ENCODE peak calls at places on chromosomes 3 and 15, in eight cellular contexts. V, D, E, L, X, C, K and O are unnamed samples.

GRCh38 chr3:110783541-110783940 is 288.1 kb upstream of the NECTIN3 start:
- DNase-seq in V (no peak), D (no peak), E (no peak), L (no peak), X (no peak), C (no peak), K (no peak), O (no peak)

GRCh38 chr3:111859061-111859973 is at the start of gene PHLDB2:
- DNase-seq in V (peak; percentile 90), D (peak; percentile 93), E (no peak), L (peak; percentile 70), X (peak; percentile 66), C (peak; percentile 80), K (no peak), O (peak; percentile 64)

GRCh38 chr3:149016669-149017541 is 25.6 kb downstream of the GYG1 start:
- DNase-seq in V (peak; percentile 98), D (peak; percentile 88), E (no peak), L (peak; percentile 69), X (no peak), C (no peak), K (no peak), O (no peak)

GRCh38 chr3:112672716-112673506 is 32.0 kb upstream of the CCDC80 start:
- DNase-seq in V (no peak), D (no peak), E (no peak), L (no peak), X (no peak), C (no peak), K (no peak), O (no peak)

GRCh38 chr15:84715442-84716035 is 400 bp downstream of the SEC11A start:
- DNase-seq in V (peak; percentile 42), D (peak; percentile 39), E (no peak), L (no peak), X (peak; percentile 19), C (no peak), K (no peak), O (no peak)

GRCh38 chr3:46127503-46127902 is 80.6 kb downstream of the CCR1 start:
- DNase-seq in V (peak; percentile 91), D (peak; percentile 88), E (no peak), L (peak; percentile 59), X (no peak), C (no peak), K (no peak), O (no peak)

GRCh38 chr15:82172506-82172905 is 90.0 kb downstream of the EFL1 start:
- DNase-seq in V (no peak), D (no peak), E (no peak), L (no peak), X (no peak), C (no peak), K (no peak), O (no peak)

GRCh38 chr15:92624401-92624991 is 31.1 kb downstream of the FAM174B start:
- DNase-seq in V (no peak), D (peak; percentile 51), E (no peak), L (no peak), X (peak; percentile 77), C (no peak), K (no peak), O (no peak)

GRCh38 chr3:103794656-103795055 is 1359.8 kb downstream of the ZPLD1 start:
- DNase-seq in V (peak; percentile 34), D (no peak), E (no peak), L (no peak), X (no peak), C (no peak), K (no peak), O (no peak)

GRCh38 chr3:43405888-43406636 is 119.7 kb downstream of the SNRK start:
- DNase-seq in V (no peak), D (peak; percentile 52), E (no peak), L (no peak), X (no peak), C (no peak), K (no peak), O (no peak)

GRCh38 chr15:40481671-40482070 is 10.9 kb downstream of the CHST14 start:
- DNase-seq in V (no peak), D (peak; percentile 47), E (no peak), L (no peak), X (no peak), C (no peak), K (no peak), O (no peak)